ENCODE peak calls at places on chromosomes 13 and 19, in five cellular contexts. L is mammary epithelial cell, I is SK-N-MC, K is hepatocyte, N is fibroblast of lung. Z is an unnamed sample. For H3K36me3, the result is how much of the 10 kb centered on the place peaks cover.

GRCh38 chr13:76762731-76763130 is 123.5 kb downstream of the KCTD12 start:
- DNase-seq in L (no peak), I (no peak), N (no peak), K (no peak), Z (no peak)

GRCh38 chr13:29171244-29171643 is 351.1 kb downstream of the MTUS2 start:
- DNase-seq in K (no peak), L (no peak), N (no peak), I (no peak), Z (no peak)

GRCh38 chr19:41753159-41753558 is 2.2 kb upstream of the CEACAM6 start:
- DNase-seq in K (peak), N (peak), L (peak), I (no peak), Z (peak)

GRCh38 chr13:94558721-94559120 is 37.2 kb downstream of the TGDS start:
- DNase-seq in N (no peak), I (no peak), K (no peak), L (no peak), Z (peak)

GRCh38 chr19:34230833-34231232 is 23.5 kb upstream of the GARRE1 start:
- DNase-seq in L (no peak), I (no peak), N (no peak), K (no peak), Z (no peak)

GRCh38 chr13:75384881-75385707 is 96.9 kb downstream of the TBC1D4 start:
- DNase-seq in L (no peak), I (no peak), N (no peak), K (no peak), Z (no peak)

GRCh38 chr13:32125221-32125621 is 93.6 kb downstream of the FRY start:
- DNase-seq in I (no peak), N (peak), K (no peak), L (peak), Z (no peak)

GRCh38 chr19:42201489-42202289 is 15.8 kb downstream of the DEDD2 start:
- DNase-seq in I (no peak), L (no peak), N (no peak), K (no peak), Z (no peak)

GRCh38 chr13:69683921-69684663 is 423.5 kb upstream of the ATXN8OS start:
- DNase-seq in K (peak), L (no peak), N (no peak), I (no peak), Z (no peak)

GRCh38 chr13:30376426-30377311 is 45.6 kb upstream of the UBE2L5 start:
- DNase-seq in N (no peak), I (no peak), L (peak), K (no peak), Z (peak)

GRCh38 chr13:84500016-84500415 is 617.7 kb upstream of the SLITRK1 start:
- DNase-seq in K (no peak), L (no peak), N (peak), I (no peak), Z (no peak)

GRCh38 chr13:32277838-32278237 is 37.3 kb downstream of the ZAR1L start:
- DNase-seq in I (no peak), L (no peak), K (no peak), N (no peak), Z (no peak)

GRCh38 chr19:31880283-31880682 is 465.1 kb upstream of the ZNF507 start:
- DNase-seq in I (no peak), N (no peak), K (no peak), L (no peak), Z (no peak)

GRCh38 chr13:75908137-75908536 is 272.0 kb downstream of the LMO7 start:
- DNase-seq in I (no peak), K (no peak), L (no peak), N (peak), Z (no peak)

GRCh38 chr13:98540476-98540875 is 36.4 kb downstream of the STK24 start:
- DNase-seq in N (no peak), I (no peak), K (no peak), L (no peak), Z (no peak)

GRCh38 chr13:66659291-66660012 is 570.7 kb downstream of the PCDH9 start:
- DNase-seq in N (peak), L (no peak), K (no peak), I (no peak), Z (no peak)

GRCh38 chr19:31313291-31314030 is 35.8 kb downstream of the TSHZ3 start:
- DNase-seq in N (no peak), L (no peak), I (no peak), K (no peak), Z (no peak)

GRCh38 chr19:6687117-6687516 is 17.2 kb upstream of the TNFSF14 start:
- DNase-seq in L (no peak), K (no peak), I (no peak), N (no peak), Z (no peak)

GRCh38 chr19:16118489-16119033 is 6.9 kb downstream of the RAB8A start:
- DNase-seq in K (no peak), N (no peak), L (no peak), I (no peak), Z (no peak)

GRCh38 chr13:44417876-44418275 is 44.3 kb downstream of the SERP2 start:
- DNase-seq in I (no peak), K (no peak), L (no peak), N (no peak), Z (no peak)

GRCh38 chr19:53813996-53814395 is 10.1 kb downstream of the NLRP12 start:
- DNase-seq in I (no peak), N (no peak), L (peak), K (no peak), Z (no peak)

GRCh38 chr19:49930483-49931011 is 1.2 kb upstream of the NUP62 start:
- DNase-seq in L (no peak), I (no peak), N (no peak), K (no peak), Z (peak)

GRCh38 chr13:65112123-65113075 is 2117.7 kb downstream of the PCDH9 start:
- DNase-seq in N (no peak), K (no peak), L (no peak), I (no peak), Z (no peak)

GRCh38 chr13:102277286-102277685 is 124.6 kb downstream of the FGF14 start:
- DNase-seq in N (no peak), L (no peak), I (no peak), K (no peak), Z (no peak)

GRCh38 chr13:42388326-42388725 is 116.4 kb downstream of the AKAP11 start:
- DNase-seq in N (no peak), L (no peak), K (no peak), I (no peak), Z (peak)

GRCh38 chr13:105153626-105154025 is 1381.8 kb downstream of the EFNB2 start:
- DNase-seq in L (no peak), I (no peak), K (no peak), N (peak), Z (no peak)

GRCh38 chr13:109819851-109820250 is 33.5 kb upstream of the IRS2 start:
- DNase-seq in N (no peak), K (no peak), L (no peak), I (no peak), Z (no peak)

GRCh38 chr13:31968473-31968872 is 63.1 kb upstream of the FRY start:
- DNase-seq in N (no peak), L (no peak), K (peak), I (no peak), Z (no peak)

GRCh38 chr19:46474211-46474610 is 2.8 kb upstream of the PNMA8A start:
- DNase-seq in L (peak), K (no peak), I (no peak), N (no peak), Z (no peak)

GRCh38 chr19:46472592-46472991 is 1.2 kb upstream of the PNMA8A start:
- DNase-seq in L (no peak), N (no peak), I (no peak), K (no peak), Z (no peak)

GRCh38 chr19:46470376-46470775 is 987 bp downstream of the PNMA8A start:
- DNase-seq in I (no peak), K (no peak), N (no peak), L (no peak), Z (no peak)

GRCh38 chr19:46471116-46471733 is at the start of gene PNMA8A:
- DNase-seq in L (no peak), I (no peak), K (peak), N (peak), Z (no peak)

DNA sequence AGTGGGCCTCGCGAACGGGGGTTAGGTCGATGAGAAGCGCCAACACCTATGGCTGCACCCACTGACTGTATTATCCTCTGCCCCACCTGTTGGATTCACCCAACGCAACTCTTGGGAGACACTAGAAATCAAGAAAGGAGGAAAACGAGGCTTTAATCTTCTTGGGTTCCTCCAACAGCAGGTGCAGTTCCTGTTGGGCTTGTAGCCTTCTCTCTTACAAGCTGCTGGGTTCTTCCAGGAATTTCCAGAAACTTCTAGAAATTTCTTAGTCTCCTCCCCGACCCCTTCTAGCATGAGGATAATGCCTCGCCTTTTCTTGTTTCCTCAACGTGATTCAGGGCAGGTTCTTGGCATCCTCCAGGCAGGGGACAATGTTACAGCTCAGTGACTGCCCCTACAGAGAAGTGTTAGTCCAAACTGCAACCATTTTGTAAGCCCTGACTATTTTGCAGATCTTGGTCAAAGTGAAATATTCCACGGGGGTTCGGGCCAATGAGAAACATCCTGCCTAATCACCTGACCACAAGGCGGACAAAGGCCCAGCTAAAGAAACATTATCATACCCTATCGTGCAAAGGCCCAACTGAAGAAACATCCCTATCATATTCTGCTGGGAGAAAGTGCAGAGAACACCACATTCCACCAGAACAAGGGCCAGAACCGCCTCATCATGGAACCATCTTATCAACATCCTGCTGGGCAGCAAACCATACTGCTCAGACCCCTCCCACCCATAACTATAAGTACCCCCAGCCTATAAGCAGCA is 598 bp upstream of the PNMA8A start:
- DNase-seq in I (no peak), N (no peak), K (no peak), L (no peak), Z (no peak)
- TF ChIP-seq EZH2 in I (no peak), N (no peak), K (no peak), L (no peak), Z (no peak)

DNA sequence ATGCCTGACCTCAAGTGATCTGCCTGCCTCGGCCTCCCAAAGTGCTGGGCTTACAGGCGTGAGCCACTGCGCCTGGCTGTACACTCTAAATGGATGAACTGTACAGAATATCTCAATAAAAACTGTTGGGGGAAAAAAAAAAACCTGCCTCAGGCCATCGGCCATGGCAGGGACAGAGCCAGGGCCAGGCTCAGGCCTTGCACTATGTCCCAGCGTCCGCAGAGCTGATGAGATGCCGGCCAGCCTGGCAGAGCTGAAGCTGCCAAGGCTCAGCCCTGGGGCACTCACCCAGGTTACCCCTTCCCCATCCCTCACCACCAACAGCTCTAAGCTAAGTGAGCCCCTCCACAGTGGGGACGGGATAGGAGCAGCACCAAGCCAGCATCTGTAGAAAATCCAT is 6.1 kb downstream of the PPP6R1 start:
- DNase-seq in N (no peak), L (no peak), K (no peak), I (no peak), Z (no peak)
- H3K36me3 ChIP-seq in N (under half), L (under half), K (under half), I (under half), Z (half or more)

DNA sequence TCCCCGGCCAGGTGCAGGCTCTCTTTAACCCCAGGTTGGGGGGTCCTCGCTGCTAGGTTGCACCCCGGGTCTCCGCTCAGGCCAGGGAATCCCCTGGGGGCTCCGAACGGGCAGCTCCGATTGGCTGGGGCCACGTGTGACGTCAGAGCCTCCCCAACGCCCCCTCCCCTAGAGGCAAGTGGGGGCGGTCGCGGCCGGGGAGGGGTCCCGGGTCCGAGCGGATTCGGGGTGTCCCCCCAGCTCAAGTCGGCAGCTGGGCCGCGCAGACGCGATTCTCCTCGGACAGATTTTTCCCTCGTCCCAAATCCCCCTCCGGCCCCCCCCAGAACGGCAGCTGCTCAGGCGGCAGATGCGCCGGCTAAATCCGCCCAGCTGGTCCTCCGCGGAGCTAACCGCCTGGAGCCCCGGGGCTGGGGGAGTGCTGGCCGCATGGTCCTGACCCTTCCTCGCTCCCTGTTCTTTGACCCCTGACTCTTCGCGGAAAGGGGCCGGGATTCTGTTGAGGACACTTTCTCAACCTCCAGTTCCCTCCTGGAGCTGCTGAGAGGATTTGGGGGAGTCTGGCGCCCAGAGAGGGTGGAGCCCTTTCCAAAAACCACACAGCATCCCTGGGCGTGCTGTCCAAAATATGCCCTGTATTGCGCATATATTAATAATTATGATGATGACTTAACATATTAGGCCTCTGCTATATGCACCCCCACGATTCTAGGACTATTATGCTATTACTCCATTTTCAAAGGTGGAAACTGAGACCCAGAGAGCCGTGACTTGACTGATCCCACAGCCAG is 25.4 kb upstream of the SEMA6B start:
- DNase-seq in L (no peak), K (no peak), I (no peak), N (no peak), Z (no peak)
- TF ChIP-seq EZH2 in L (no peak), K (peak), I (no peak), N (no peak), Z (no peak)

GRCh38 chr19:13993554-13994308 is 12.4 kb downstream of the RFX1 start:
- DNase-seq in L (no peak), K (peak), I (no peak), N (no peak), Z (no peak)

GRCh38 chr19:13986348-13986904 is 19.7 kb downstream of the RFX1 start:
- DNase-seq in L (no peak), I (peak), N (peak), K (peak), Z (peak)

GRCh38 chr19:13987101-13987890 is 18.8 kb downstream of the RFX1 start:
- DNase-seq in K (no peak), I (no peak), L (no peak), N (no peak), Z (no peak)

GRCh38 chr19:13992025-13992424 is 14.1 kb downstream of the RFX1 start:
- DNase-seq in L (no peak), N (no peak), I (no peak), K (no peak), Z (no peak)

DNA sequence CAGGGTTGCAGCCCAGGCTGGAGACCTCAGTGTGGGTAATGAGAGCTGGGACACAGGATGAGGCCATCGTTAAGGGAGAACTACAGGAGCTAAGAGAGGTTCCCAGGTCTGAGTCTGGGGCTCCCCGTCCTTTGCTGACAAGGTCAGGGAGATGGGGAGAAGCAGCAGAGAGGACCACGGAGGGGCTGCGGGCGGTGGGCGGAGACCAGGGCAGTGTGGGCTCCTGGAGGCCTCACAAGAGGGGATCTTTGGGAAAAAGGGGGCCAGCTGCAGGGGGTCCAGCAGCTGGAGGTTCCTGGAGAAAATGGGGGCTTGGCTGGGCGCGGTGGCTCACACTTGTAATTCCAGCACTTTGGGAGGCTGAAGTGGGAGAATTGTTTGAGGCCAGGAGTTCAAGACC is 16.0 kb downstream of the RFX1 start:
- DNase-seq in I (no peak), N (no peak), L (no peak), K (no peak), Z (no peak)
- H3K36me3 ChIP-seq in I (under half), N (under half), L (under half), K (under half), Z (under half)